ENCODE peak calls at places on chromosomes 3 and 15, in five cellular contexts. G is suprapubic skin, N is SK-N-SH, T is H1, R is HCT116. F is an unnamed sample.

GRCh38 chr3:142259359-142259758 is 34.0 kb upstream of the GK5 start:
- DNase-seq in N (no peak), G (no peak), T (no peak), R (no peak), F (no peak)

GRCh38 chr3:78957456-78957855 is 810.3 kb downstream of the ROBO1 start:
- DNase-seq in T (no peak), N (no peak), R (no peak), G (no peak), F (no peak)

GRCh38 chr15:96330450-96331140 is at the start of gene NR2F2:
- DNase-seq in N (peak), T (peak), R (peak), G (peak), F (no peak)

GRCh38 chr15:67290319-67290718 is 35.7 kb downstream of the IQCH start:
- DNase-seq in G (no peak), N (no peak), T (no peak), R (no peak), F (no peak)

GRCh38 chr3:191290311-191291025 is 38.7 kb upstream of the CCDC50 start:
- DNase-seq in T (no peak), R (no peak), G (no peak), N (no peak), F (peak)

GRCh38 chr3:29683306-29683993 is 402.6 kb downstream of the RBMS3 start:
- DNase-seq in N (no peak), R (no peak), T (no peak), G (no peak), F (no peak)

GRCh38 chr15:38533926-38534325 is 30.7 kb downstream of the RASGRP1 start:
- DNase-seq in R (no peak), G (no peak), T (no peak), N (no peak), F (no peak)

GRCh38 chr3:125048282-125048681 is 7.5 kb downstream of the HEG1 start:
- DNase-seq in N (no peak), R (no peak), G (no peak), T (no peak), F (no peak)

GRCh38 chr3:196323723-196324122 is 5.7 kb upstream of the DYNLT2B start:
- DNase-seq in R (no peak), N (peak), G (no peak), T (no peak), F (no peak)

GRCh38 chr3:140319801-140320200 is 358.1 kb upstream of the TRIM42 start:
- DNase-seq in G (no peak), T (no peak), N (no peak), R (no peak), F (no peak)

GRCh38 chr3:65587650-65588439 is 450.9 kb downstream of the MAGI1 start:
- DNase-seq in R (no peak), G (no peak), T (no peak), N (no peak), F (no peak)

GRCh38 chr3:65584002-65584401 is 454.7 kb downstream of the MAGI1 start:
- DNase-seq in T (no peak), N (no peak), R (no peak), G (no peak), F (no peak)

GRCh38 chr3:65591313-65591712 is 447.4 kb downstream of the MAGI1 start:
- DNase-seq in R (no peak), T (no peak), G (no peak), N (no peak), F (no peak)

GRCh38 chr3:65584913-65585312 is 453.8 kb downstream of the MAGI1 start:
- DNase-seq in T (no peak), N (no peak), G (no peak), R (no peak), F (no peak)

DNA sequence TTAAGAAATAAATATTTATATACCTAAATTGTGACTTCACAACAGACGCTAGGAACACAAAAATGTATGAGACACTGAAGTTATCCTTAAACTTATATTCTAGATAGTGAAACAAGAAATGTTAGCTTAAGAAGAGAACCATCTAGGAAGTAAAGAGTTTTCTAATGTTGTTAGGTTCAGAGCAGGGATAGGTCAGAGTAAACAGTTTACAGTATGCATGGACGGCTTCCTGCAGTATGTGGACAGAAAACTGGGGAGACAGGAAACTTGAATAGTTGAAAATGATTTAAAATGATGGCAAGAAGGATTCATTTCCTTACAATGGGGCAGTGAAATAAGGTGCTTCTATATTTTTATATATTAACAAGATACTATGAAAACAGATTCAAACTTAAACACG is 449.8 kb downstream of the MAGI1 start:
- DNase-seq in N (no peak), R (no peak), G (no peak), T (no peak), F (no peak)
- TF ChIP-seq POLR2AphosphoS5 in N (no peak), R (no peak), G (no peak), T (no peak), F (no peak)

GRCh38 chr3:111859974-111860859 is 1.2 kb downstream of the PHLDB2 start:
- DNase-seq in N (peak), R (peak), G (peak), T (peak), F (peak)
- H3K27ac ChIP-seq in N (peak), R (peak), G (peak), T (no peak), F (no peak)

DNA sequence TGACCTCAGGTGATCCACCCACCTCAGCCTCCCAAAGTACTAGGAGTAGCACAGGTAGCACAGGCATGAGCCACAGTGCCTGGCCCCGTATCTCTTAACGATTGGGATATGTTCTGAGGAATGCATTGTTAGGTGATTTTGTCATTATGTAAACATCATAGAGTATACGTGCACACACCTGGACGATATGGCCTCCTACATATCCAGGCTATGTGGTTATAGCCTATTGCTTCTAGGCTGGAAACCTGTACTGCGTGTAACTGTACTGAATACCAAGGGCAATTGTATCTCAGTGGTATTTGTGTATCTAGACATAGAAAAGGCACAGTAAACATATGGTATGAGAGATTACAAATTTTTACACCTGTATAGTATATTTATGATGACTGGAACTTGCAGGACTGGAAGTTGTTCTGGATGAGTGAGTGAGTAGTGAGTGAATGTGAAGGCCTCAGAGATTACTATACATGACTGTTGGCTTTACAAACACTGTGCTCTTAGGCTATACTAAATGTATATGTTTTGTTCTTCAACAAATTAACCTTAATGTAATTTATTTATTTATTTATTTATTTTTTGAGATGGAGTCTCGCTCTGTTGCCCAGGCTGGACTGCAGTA is 120.7 kb downstream of the MBNL1 start:
- DNase-seq in R (no peak), G (no peak), T (no peak), N (no peak), F (no peak)
- TF ChIP-seq POLR2AphosphoS5 in R (no peak), G (no peak), T (no peak), N (no peak), F (no peak)

GRCh38 chr3:12413721-12414255 is 70.5 kb upstream of the TSEN2 start:
- DNase-seq in R (no peak), G (no peak), T (no peak), N (no peak), F (no peak)
- H3K27ac ChIP-seq in R (no peak), G (no peak), T (no peak), N (no peak), F (no peak)

DNA sequence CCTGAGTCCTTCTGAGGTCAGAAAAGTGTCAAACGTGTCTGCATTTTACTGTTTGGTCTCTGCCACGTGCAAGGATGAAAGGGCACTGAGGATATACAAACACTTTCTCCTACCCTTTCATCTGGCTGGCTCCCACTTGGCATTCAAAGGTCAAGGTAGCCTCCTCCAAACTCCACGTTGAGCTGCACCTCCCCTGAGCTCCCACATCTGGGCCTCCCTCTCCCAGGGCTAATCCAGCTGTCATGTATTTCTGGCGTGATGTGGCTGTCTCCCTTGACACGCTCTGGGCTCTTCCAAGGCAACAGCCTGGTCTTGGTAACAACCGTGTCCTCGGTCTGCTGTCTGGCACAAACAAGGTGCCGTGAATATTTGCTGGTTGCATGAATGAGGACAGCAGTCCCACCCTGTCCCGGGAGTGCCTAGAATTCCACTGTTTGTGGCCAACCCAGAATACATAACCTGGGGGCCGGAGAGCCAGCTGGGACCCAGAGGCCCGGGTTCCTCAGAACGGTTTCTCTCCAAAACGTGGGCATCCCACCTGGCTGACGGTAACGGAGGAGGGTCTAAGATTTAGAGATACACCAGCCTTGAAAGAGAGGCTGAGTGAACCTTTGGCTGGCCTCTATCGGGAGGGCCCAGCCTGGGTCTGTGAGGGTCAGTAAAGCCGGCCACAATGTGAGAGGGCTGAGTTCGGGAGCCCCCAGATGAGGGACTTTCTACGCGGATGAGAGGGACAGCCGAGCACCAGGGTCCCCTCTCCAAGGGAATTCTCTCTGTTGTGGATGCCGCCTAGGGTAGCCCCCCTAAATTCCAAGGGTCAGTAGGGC is 767 bp downstream of the GLT8D1 start:
- DNase-seq in T (no peak), R (no peak), N (peak), G (no peak), F (no peak)
- TF ChIP-seq POLR2AphosphoS5 in T (no peak), R (no peak), N (no peak), G (no peak), F (no peak)

GRCh38 chr15:101244889-101245668 is 6.8 kb downstream of the CHSY1 start:
- DNase-seq in R (no peak), G (no peak), T (no peak), N (no peak), F (no peak)

GRCh38 chr15:101242999-101243336 is 8.9 kb downstream of the CHSY1 start:
- DNase-seq in R (no peak), T (no peak), G (no peak), N (no peak), F (no peak)

GRCh38 chr15:101242160-101242998 is 9.5 kb downstream of the CHSY1 start:
- DNase-seq in R (no peak), G (no peak), N (no peak), T (no peak), F (no peak)

GRCh38 chr15:101244039-101244781 is 7.6 kb downstream of the CHSY1 start:
- DNase-seq in G (no peak), T (no peak), N (no peak), R (no peak), F (no peak)

DNA sequence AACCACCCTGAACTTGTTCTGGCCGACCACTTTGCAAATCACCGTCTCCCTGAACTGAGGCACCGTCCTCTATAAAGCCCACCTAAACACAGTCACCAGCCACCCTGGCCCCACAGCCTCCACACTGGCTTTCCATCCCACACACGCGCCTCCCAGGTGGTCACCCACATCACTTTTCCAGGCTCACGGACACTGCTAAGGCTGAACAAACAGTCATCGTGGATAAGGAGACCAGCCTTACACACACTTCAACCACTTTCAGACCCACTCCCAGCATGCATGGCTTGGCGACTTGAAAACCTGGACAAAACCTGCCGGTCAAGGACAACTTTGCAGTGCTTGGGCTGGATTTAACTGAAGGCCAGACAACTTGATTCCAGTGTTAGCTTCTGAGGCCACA is 8.4 kb downstream of the CHSY1 start:
- DNase-seq in R (no peak), N (no peak), T (no peak), G (no peak), F (no peak)
- H3K27ac ChIP-seq in R (no peak), N (no peak), T (no peak), G (no peak), F (no peak)

GRCh38 chr15:70473623-70474366 is 289.6 kb downstream of the UACA start:
- DNase-seq in T (no peak), R (no peak), N (no peak), G (no peak), F (peak)

GRCh38 chr15:70474367-70474681 is 289.0 kb downstream of the UACA start:
- DNase-seq in R (no peak), T (no peak), G (no peak), N (no peak), F (no peak)

GRCh38 chr15:70475439-70475781 is 287.9 kb downstream of the UACA start:
- DNase-seq in G (no peak), T (no peak), R (no peak), N (no peak), F (no peak)

GRCh38 chr15:70475921-70476320 is 287.4 kb downstream of the UACA start:
- DNase-seq in R (no peak), T (no peak), N (no peak), G (no peak), F (no peak)

DNA sequence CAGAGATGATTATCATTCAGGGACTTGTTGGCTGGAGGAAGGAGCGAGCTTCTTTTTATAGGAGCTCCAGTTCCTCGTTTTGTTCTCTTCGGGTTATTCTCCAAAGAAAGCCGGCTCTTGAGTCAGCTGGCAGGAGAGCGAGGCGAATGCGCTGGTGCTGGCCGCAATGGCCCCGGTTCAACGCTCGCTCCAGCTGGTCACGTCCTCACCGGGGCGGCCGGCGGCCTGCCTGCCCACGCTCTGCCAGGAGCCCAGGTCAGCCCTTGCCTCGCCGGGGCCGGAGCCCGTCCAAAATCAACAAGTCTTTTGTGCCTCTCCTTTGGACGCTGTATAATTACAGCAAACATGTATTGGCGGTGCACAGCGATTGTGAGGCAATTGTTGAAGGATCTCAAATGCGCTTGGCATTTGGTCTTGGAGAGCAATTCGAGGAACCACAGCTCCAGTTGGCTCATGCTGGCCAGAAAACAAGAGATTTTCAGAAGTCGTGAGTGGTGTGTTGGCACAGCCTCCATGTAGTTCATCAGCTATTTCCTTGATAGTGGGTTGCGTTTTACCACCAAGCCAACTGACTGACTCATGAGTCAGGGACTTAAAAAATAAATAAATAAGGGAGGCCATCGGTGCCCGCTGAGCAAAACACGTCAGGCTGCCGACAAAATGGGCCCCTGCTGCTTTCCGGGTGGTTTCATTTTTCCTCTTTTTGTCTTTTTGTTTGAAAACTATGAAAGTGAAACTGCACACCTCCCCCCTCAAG is 288.5 kb downstream of the UACA start:
- DNase-seq in N (no peak), R (peak), T (no peak), G (no peak), F (no peak)
- TF ChIP-seq POLR2AphosphoS5 in N (peak), R (peak), T (no peak), G (peak), F (no peak)

DNA sequence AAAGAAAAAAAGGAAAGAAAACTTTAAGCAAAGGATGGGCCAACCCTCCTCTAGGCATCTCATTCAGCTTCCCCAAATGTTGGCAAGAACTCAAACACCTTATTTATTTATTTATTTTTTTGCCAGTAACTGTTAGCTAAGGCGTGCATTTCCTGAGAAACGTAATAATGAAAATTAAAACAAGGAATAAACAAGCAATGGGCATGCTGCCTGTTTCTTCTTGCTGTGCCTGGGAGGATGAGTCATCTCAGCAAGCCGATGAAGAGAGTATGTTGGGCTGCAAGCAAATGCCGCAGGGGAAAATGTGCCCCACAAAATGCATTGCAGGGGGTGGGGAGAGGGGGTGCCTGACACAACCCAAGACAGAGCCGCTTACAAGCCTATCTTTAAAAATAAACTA is 40.5 kb downstream of the EIF4E3 start:
- DNase-seq in T (no peak), G (no peak), R (no peak), N (no peak), F (no peak)
- H3K27ac ChIP-seq in T (no peak), G (no peak), R (no peak), N (no peak), F (no peak)

GRCh38 chr3:156816091-156816793 is 9.9 kb upstream of the LEKR1 start:
- DNase-seq in N (no peak), R (no peak), G (peak), T (no peak), F (no peak)
- TF ChIP-seq POLR2AphosphoS5 in N (no peak), R (peak), G (no peak), T (no peak), F (no peak)

GRCh38 chr3:170038434-170039110 is 777 bp downstream of the GPR160 start:
- DNase-seq in R (no peak), G (no peak), N (no peak), T (peak), F (no peak)

GRCh38 chr3:170043506-170043905 is 5.7 kb downstream of the GPR160 start:
- DNase-seq in G (no peak), N (peak), R (no peak), T (no peak), F (no peak)

GRCh38 chr3:170044280-170044679 is 6.5 kb downstream of the GPR160 start:
- DNase-seq in T (no peak), R (no peak), N (no peak), G (no peak), F (no peak)

GRCh38 chr3:170037463-170038433 is at the start of gene GPR160:
- DNase-seq in N (peak), G (peak), T (peak), R (peak), F (no peak)

DNA sequence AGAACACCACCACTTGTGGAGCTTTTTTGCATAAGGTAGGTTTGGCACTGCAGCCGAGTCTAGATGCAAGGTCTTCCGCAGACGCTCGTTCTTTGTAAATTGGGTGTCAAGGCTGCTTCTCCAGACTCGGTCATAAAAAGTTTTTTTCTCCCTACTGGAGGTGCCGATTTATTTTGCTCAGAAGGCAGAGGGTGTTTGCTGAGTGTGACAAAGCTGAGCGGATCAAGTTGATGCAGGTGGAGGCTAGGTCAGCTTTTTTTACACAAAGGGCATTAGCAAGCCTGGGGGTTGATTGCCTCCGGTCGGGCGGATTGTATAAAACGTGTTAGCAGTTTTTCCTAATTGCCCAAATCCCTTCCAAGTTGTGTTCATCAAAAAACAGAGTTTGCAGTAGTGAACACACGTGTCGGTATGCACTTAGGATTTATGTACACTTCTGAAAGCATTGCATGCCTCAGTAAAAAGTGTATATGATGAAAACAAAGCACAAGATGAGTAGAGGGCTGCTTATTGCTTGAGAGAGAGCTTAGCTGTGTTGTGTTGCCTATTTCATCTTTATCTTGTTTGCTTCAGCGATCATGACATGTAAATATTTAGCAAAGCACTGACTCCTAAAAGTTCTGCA is 2.6 kb downstream of the GPR160 start:
- DNase-seq in T (no peak), R (no peak), N (no peak), G (no peak), F (no peak)
- H3K27ac ChIP-seq in T (no peak), R (no peak), N (no peak), G (no peak), F (no peak)